ENCODE peak calls at places on chromosomes 13 and 19, in seven cellular contexts. B is activated B cell treated with CpG ODN at 0.5 μM for 24 hours; S is left cardiac atrium; X is T-helper 22 cell; R is epithelial cell of prostate; O is nephron progenitor cell; Q is activated naive CD8-positive, alpha-beta T cell treated with anti-CD3 and anti-CD28 coated beads, Interleukin-2, amount 50 U/mL, for 16 hours. E is an unnamed sample.

GRCh38 chr13:51148952-51149573 is 38.0 kb upstream of the C13orf42 start:
- DNase-seq in S (peak), R (no peak), B (no peak), Q (no peak), O (peak), X (no peak), E (no peak)

GRCh38 chr19:11446652-11447301 is 11.3 kb downstream of the PRKCSH start:
- DNase-seq in Q (no peak), B (peak), R (no peak), S (peak), X (no peak), O (peak), E (peak)

GRCh38 chr13:82458169-82458568 is 1424.1 kb downstream of the SLITRK1 start:
- DNase-seq in X (no peak), S (no peak), R (no peak), B (no peak), O (no peak), Q (no peak), E (no peak)

GRCh38 chr19:48490980-48491792 is 20.4 kb downstream of the LMTK3 start:
- DNase-seq in X (peak), S (no peak), Q (peak), R (no peak), O (peak), B (peak), E (no peak)

GRCh38 chr19:12126707-12127106 is 13.4 kb downstream of the ZNF20 start:
- DNase-seq in Q (no peak), X (no peak), O (no peak), R (no peak), B (no peak), S (no peak), E (no peak)

GRCh38 chr13:112521073-112521685 is 66.8 kb downstream of the TUBGCP3 start:
- DNase-seq in O (no peak), B (no peak), X (no peak), R (no peak), S (no peak), Q (no peak), E (no peak)

GRCh38 chr19:44539991-44540390 is 10.5 kb upstream of the CEACAM20 start:
- DNase-seq in O (no peak), S (no peak), X (no peak), R (no peak), B (no peak), Q (no peak), E (no peak)

GRCh38 chr13:71831716-71832115 is 35.3 kb downstream of the DACH1 start:
- DNase-seq in O (peak), X (no peak), B (no peak), Q (no peak), S (no peak), R (no peak), E (no peak)

GRCh38 chr13:70390968-70391367 is 282.7 kb upstream of the KLHL1 start:
- DNase-seq in B (no peak), R (no peak), S (no peak), Q (no peak), X (no peak), O (no peak), E (no peak)

GRCh38 chr13:33644607-33645543 is 173.1 kb upstream of the RFC3 start:
- DNase-seq in O (no peak), Q (no peak), X (no peak), B (no peak), S (no peak), R (no peak), E (no peak)

GRCh38 chr19:44905437-44906160 is at the start of gene APOE:
- DNase-seq in B (no peak), R (no peak), X (no peak), O (peak), Q (no peak), S (no peak), E (no peak)

GRCh38 chr13:85333511-85333910 is 465.7 kb downstream of the SLITRK6 start:
- DNase-seq in S (no peak), X (no peak), O (no peak), R (no peak), B (no peak), Q (no peak), E (no peak)

GRCh38 chr13:109790951-109791605 is 4.7 kb upstream of the IRS2 start:
- DNase-seq in X (no peak), S (no peak), R (no peak), Q (no peak), B (no peak), O (no peak), E (no peak)

GRCh38 chr19:22622901-22623840 is 11.0 kb upstream of the ZNF492 start:
- DNase-seq in S (peak), B (no peak), X (no peak), O (no peak), Q (no peak), R (no peak), E (no peak)

GRCh38 chr13:49652691-49653305 is 24.5 kb downstream of the ARL11 start:
- DNase-seq in O (peak), B (no peak), X (no peak), Q (no peak), S (no peak), R (no peak), E (peak)

GRCh38 chr19:44112802-44113137 is 429 bp upstream of the ZNF225 start:
- DNase-seq in Q (no peak), R (no peak), B (no peak), S (no peak), O (no peak), X (no peak), E (no peak)

GRCh38 chr19:48607359-48607755 is 815 bp downstream of the SPACA4 start:
- DNase-seq in O (no peak), X (no peak), Q (no peak), R (no peak), B (no peak), S (no peak), E (no peak)

GRCh38 chr19:38959618-38960017 is 15.9 kb downstream of the FBXO17 start:
- DNase-seq in R (no peak), B (no peak), O (no peak), S (no peak), Q (no peak), X (no peak), E (no peak)

GRCh38 chr13:31250435-31250834 is 50.7 kb downstream of the B3GLCT start:
- DNase-seq in S (no peak), B (no peak), Q (no peak), X (no peak), O (no peak), R (no peak), E (no peak)

GRCh38 chr19:23795462-23795861 is 36.8 kb upstream of the ZNF681 start:
- DNase-seq in S (no peak), X (no peak), R (no peak), Q (no peak), B (no peak), O (no peak), E (no peak)

GRCh38 chr13:110379905-110380341 is 72.8 kb downstream of the COL4A2 start:
- DNase-seq in B (no peak), S (no peak), O (no peak), R (no peak), X (no peak), Q (no peak), E (no peak)

GRCh38 chr13:29718694-29719093 is 123.2 kb upstream of the SLC7A1 start:
- DNase-seq in B (no peak), O (no peak), Q (no peak), S (no peak), R (no peak), X (no peak), E (no peak)

GRCh38 chr19:49859838-49860715 is 7.3 kb downstream of the PNKP start:
- DNase-seq in Q (no peak), B (no peak), X (no peak), R (no peak), S (no peak), O (no peak), E (no peak)

GRCh38 chr19:45255611-45256157 is 4.6 kb downstream of the MARK4 start:
- DNase-seq in O (no peak), X (no peak), B (no peak), Q (no peak), S (no peak), R (no peak), E (no peak)

GRCh38 chr19:39144487-39145071 is 19.0 kb downstream of the PAK4 start:
- DNase-seq in Q (no peak), B (no peak), R (no peak), O (no peak), X (no peak), S (no peak), E (no peak)

GRCh38 chr19:38658462-38659306 is 11.2 kb downstream of the ACTN4 start:
- DNase-seq in Q (no peak), O (no peak), X (no peak), R (peak), B (no peak), S (no peak), E (no peak)